ENCODE peak calls at places on chromosomes 16 and 17, in eight cellular contexts. One of them, this sample, is unnamed.

GRCh38 chr16:84404324-84404723 is 36.0 kb downstream of the ATP2C2 start:
- DNase-seq in esophagus squamous epithelium: no peak
- DNase-seq in right atrium auricular region: no peak
- DNase-seq in CD4-positive, alpha-beta memory T cell: no peak
- DNase-seq in ovary: no peak
- DNase-seq in HCT116: no peak
- DNase-seq in mesendoderm: no peak
- DNase-seq in PC-3: no peak
- DNase-seq in this sample: no peak

GRCh38 chr17:4750606-4751005 is 10.9 kb upstream of the CXCL16 start:
- DNase-seq in PC-3: no peak
- DNase-seq in CD4-positive, alpha-beta memory T cell: no peak
- DNase-seq in HCT116: no peak
- DNase-seq in right atrium auricular region: no peak
- DNase-seq in esophagus squamous epithelium: no peak
- DNase-seq in mesendoderm: no peak
- DNase-seq in ovary: no peak
- DNase-seq in this sample: no peak

GRCh38 chr17:71535311-71535710 is 585.5 kb upstream of the SOX9 start:
- DNase-seq in mesendoderm: no peak
- DNase-seq in HCT116: no peak
- DNase-seq in ovary: no peak
- DNase-seq in right atrium auricular region: no peak
- DNase-seq in esophagus squamous epithelium: no peak
- DNase-seq in CD4-positive, alpha-beta memory T cell: no peak
- DNase-seq in PC-3: no peak
- DNase-seq in this sample: no peak

GRCh38 chr16:70694088-70694487 is 8.2 kb upstream of the MTSS2 start:
- DNase-seq in esophagus squamous epithelium: no peak
- DNase-seq in PC-3: peak; percentile 87
- DNase-seq in mesendoderm: peak; percentile 98
- DNase-seq in HCT116: no peak
- DNase-seq in ovary: no peak
- DNase-seq in CD4-positive, alpha-beta memory T cell: no peak
- DNase-seq in right atrium auricular region: no peak
- DNase-seq in this sample: no peak

GRCh38 chr16:87178977-87179376 is 138.2 kb downstream of the C16orf95 start:
- DNase-seq in right atrium auricular region: no peak
- DNase-seq in PC-3: peak; percentile 67
- DNase-seq in CD4-positive, alpha-beta memory T cell: no peak
- DNase-seq in esophagus squamous epithelium: no peak
- DNase-seq in ovary: peak; percentile 45
- DNase-seq in mesendoderm: peak; percentile 25
- DNase-seq in HCT116: no peak
- DNase-seq in this sample: no peak

GRCh38 chr17:81020767-81021497 is 14.0 kb upstream of the BAIAP2 start:
- DNase-seq in right atrium auricular region: no peak
- DNase-seq in PC-3: no peak
- DNase-seq in CD4-positive, alpha-beta memory T cell: no peak
- DNase-seq in HCT116: no peak
- DNase-seq in esophagus squamous epithelium: no peak
- DNase-seq in mesendoderm: no peak
- DNase-seq in ovary: no peak
- DNase-seq in this sample: no peak

GRCh38 chr16:58016841-58017446 is 8.6 kb upstream of the MMP15 start:
- DNase-seq in esophagus squamous epithelium: no peak
- DNase-seq in right atrium auricular region: no peak
- DNase-seq in CD4-positive, alpha-beta memory T cell: no peak
- DNase-seq in ovary: no peak
- DNase-seq in HCT116: no peak
- DNase-seq in PC-3: no peak
- DNase-seq in mesendoderm: no peak
- DNase-seq in this sample: no peak

GRCh38 chr17:73030501-73030911 is 62.0 kb downstream of the SLC39A11 start:
- DNase-seq in esophagus squamous epithelium: no peak
- DNase-seq in HCT116: no peak
- DNase-seq in PC-3: no peak
- DNase-seq in mesendoderm: no peak
- DNase-seq in CD4-positive, alpha-beta memory T cell: no peak
- DNase-seq in right atrium auricular region: no peak
- DNase-seq in ovary: no peak
- DNase-seq in this sample: peak; percentile 71

GRCh38 chr17:17191346-17191792 is 14.8 kb downstream of the PLD6 start:
- DNase-seq in ovary: no peak
- DNase-seq in CD4-positive, alpha-beta memory T cell: no peak
- DNase-seq in PC-3: no peak
- DNase-seq in HCT116: no peak
- DNase-seq in mesendoderm: peak; percentile 35
- DNase-seq in right atrium auricular region: no peak
- DNase-seq in esophagus squamous epithelium: no peak
- DNase-seq in this sample: no peak

GRCh38 chr17:81151039-81151677 is 14.1 kb upstream of the PVALEF start:
- DNase-seq in right atrium auricular region: no peak
- DNase-seq in esophagus squamous epithelium: no peak
- DNase-seq in CD4-positive, alpha-beta memory T cell: no peak
- DNase-seq in PC-3: no peak
- DNase-seq in mesendoderm: no peak
- DNase-seq in HCT116: no peak
- DNase-seq in ovary: no peak
- DNase-seq in this sample: peak; percentile 54

GRCh38 chr17:67452681-67453554 is 75.8 kb downstream of the PITPNC1 start:
- DNase-seq in HCT116: no peak
- DNase-seq in esophagus squamous epithelium: no peak
- DNase-seq in ovary: no peak
- DNase-seq in CD4-positive, alpha-beta memory T cell: peak; percentile 82
- DNase-seq in PC-3: no peak
- DNase-seq in mesendoderm: no peak
- DNase-seq in right atrium auricular region: no peak
- DNase-seq in this sample: no peak

GRCh38 chr17:82020874-82021727 is 1.6 kb downstream of the CENPX start:
- DNase-seq in PC-3: peak; percentile 80
- DNase-seq in right atrium auricular region: peak; percentile 77
- DNase-seq in ovary: peak; percentile 58
- DNase-seq in CD4-positive, alpha-beta memory T cell: peak; percentile 59
- DNase-seq in esophagus squamous epithelium: no peak
- DNase-seq in mesendoderm: peak; percentile 64
- DNase-seq in HCT116: peak; percentile 68
- DNase-seq in this sample: peak; percentile 88

GRCh38 chr17:80698297-80698696 is 153.7 kb downstream of the RPTOR start:
- DNase-seq in mesendoderm: no peak
- DNase-seq in ovary: no peak
- DNase-seq in esophagus squamous epithelium: no peak
- DNase-seq in CD4-positive, alpha-beta memory T cell: no peak
- DNase-seq in right atrium auricular region: no peak
- DNase-seq in HCT116: no peak
- DNase-seq in PC-3: no peak
- DNase-seq in this sample: no peak

GRCh38 chr17:8320990-8321389 is 10.9 kb downstream of the ARHGEF15 start:
- DNase-seq in ovary: no peak
- DNase-seq in esophagus squamous epithelium: no peak
- DNase-seq in right atrium auricular region: no peak
- DNase-seq in CD4-positive, alpha-beta memory T cell: no peak
- DNase-seq in mesendoderm: no peak
- DNase-seq in HCT116: peak; percentile 4
- DNase-seq in PC-3: no peak
- DNase-seq in this sample: no peak

GRCh38 chr16:56125922-56126321 is 65.4 kb upstream of the GNAO1 start:
- DNase-seq in CD4-positive, alpha-beta memory T cell: no peak
- DNase-seq in HCT116: no peak
- DNase-seq in PC-3: no peak
- DNase-seq in esophagus squamous epithelium: no peak
- DNase-seq in right atrium auricular region: no peak
- DNase-seq in ovary: no peak
- DNase-seq in mesendoderm: no peak
- DNase-seq in this sample: no peak

GRCh38 chr17:2925011-2925410 is 128.8 kb downstream of the RAP1GAP2 start:
- DNase-seq in CD4-positive, alpha-beta memory T cell: no peak
- DNase-seq in ovary: no peak
- DNase-seq in esophagus squamous epithelium: no peak
- DNase-seq in HCT116: no peak
- DNase-seq in mesendoderm: no peak
- DNase-seq in right atrium auricular region: no peak
- DNase-seq in PC-3: no peak
- DNase-seq in this sample: no peak

GRCh38 chr17:74008196-74008595 is 195.3 kb upstream of the RPL38 start:
- DNase-seq in HCT116: peak; percentile 16
- DNase-seq in mesendoderm: peak; percentile 88
- DNase-seq in ovary: no peak
- DNase-seq in esophagus squamous epithelium: no peak
- DNase-seq in CD4-positive, alpha-beta memory T cell: no peak
- DNase-seq in right atrium auricular region: no peak
- DNase-seq in PC-3: peak; percentile 36
- DNase-seq in this sample: peak; percentile 87

GRCh38 chr16:30694926-30695678 is 3.9 kb upstream of the SRCAP start:
- DNase-seq in right atrium auricular region: no peak
- DNase-seq in HCT116: no peak
- DNase-seq in ovary: no peak
- DNase-seq in CD4-positive, alpha-beta memory T cell: no peak
- DNase-seq in PC-3: no peak
- DNase-seq in mesendoderm: no peak
- DNase-seq in esophagus squamous epithelium: no peak
- DNase-seq in this sample: no peak

GRCh38 chr17:13421581-13421980 is 180.1 kb downstream of the HS3ST3A1 start:
- DNase-seq in PC-3: peak; percentile 24
- DNase-seq in HCT116: no peak
- DNase-seq in ovary: no peak
- DNase-seq in CD4-positive, alpha-beta memory T cell: no peak
- DNase-seq in mesendoderm: no peak
- DNase-seq in esophagus squamous epithelium: no peak
- DNase-seq in right atrium auricular region: no peak
- DNase-seq in this sample: no peak

GRCh38 chr17:81924557-81925532 is 2.7 kb downstream of the MAFG start:
- DNase-seq in HCT116: no peak
- DNase-seq in esophagus squamous epithelium: no peak
- DNase-seq in PC-3: no peak
- DNase-seq in CD4-positive, alpha-beta memory T cell: peak; percentile 50
- DNase-seq in mesendoderm: peak; percentile 72
- DNase-seq in ovary: no peak
- DNase-seq in right atrium auricular region: no peak
- DNase-seq in this sample: peak; percentile 53

GRCh38 chr16:26599786-26600107 is 467.0 kb upstream of the C16orf82 start:
- DNase-seq in HCT116: no peak
- DNase-seq in PC-3: no peak
- DNase-seq in CD4-positive, alpha-beta memory T cell: no peak
- DNase-seq in esophagus squamous epithelium: no peak
- DNase-seq in right atrium auricular region: no peak
- DNase-seq in ovary: no peak
- DNase-seq in mesendoderm: peak; percentile 76
- DNase-seq in this sample: no peak

GRCh38 chr17:9564104-9564503 is 11.5 kb downstream of the STX8 start:
- DNase-seq in right atrium auricular region: no peak
- DNase-seq in esophagus squamous epithelium: no peak
- DNase-seq in HCT116: no peak
- DNase-seq in mesendoderm: no peak
- DNase-seq in CD4-positive, alpha-beta memory T cell: no peak
- DNase-seq in PC-3: no peak
- DNase-seq in ovary: no peak
- DNase-seq in this sample: no peak

DNA sequence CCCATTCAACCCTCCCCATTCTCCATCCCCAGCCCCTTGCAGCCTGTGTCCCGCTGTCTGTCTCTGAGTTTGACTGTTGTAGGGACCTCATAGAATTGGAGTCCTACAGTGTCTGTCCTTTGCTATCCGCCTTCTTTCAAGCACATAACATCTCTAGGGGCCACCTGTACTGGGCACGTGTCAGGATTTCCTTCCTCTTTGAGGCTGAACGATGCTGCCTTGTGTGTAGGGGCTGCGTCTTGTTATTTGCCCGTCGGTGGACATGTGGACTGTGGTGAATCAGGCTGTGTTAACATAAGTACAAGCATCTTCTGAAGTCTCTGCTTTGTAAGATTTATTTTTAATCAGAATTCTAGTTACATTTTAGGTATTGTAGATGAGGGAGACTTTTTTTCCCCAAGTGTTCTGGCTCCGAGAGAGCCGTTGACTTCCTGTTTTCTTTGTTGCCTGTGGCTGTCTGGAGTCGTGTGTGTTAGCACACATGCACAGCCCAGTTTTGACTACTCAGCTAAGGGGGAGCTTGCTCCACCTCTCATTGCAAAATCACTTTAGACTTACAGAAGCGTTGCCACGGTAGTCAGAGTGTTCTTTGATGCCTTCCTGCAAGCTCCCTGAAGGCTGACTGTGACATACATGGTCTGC is 26.1 kb downstream of the SPG7 start:
- DNase-seq in ovary: no peak
- DNase-seq in right atrium auricular region: no peak
- DNase-seq in esophagus squamous epithelium: peak; percentile 19
- DNase-seq in mesendoderm: no peak
- DNase-seq in PC-3: no peak
- DNase-seq in HCT116: no peak
- DNase-seq in CD4-positive, alpha-beta memory T cell: peak; percentile 61
- DNase-seq in this sample: no peak
- H3K36me3 ChIP-seq in ovary: no peaks in the 10 kb centered on the region
- H3K36me3 ChIP-seq in right atrium auricular region: peaks cover 82% of the 10 kb centered on the region
- H3K36me3 ChIP-seq in esophagus squamous epithelium: peaks cover 48% of the 10 kb centered on the region
- H3K36me3 ChIP-seq in mesendoderm: peaks cover 22% of the 10 kb centered on the region
- H3K36me3 ChIP-seq in PC-3: peaks cover 8% of the 10 kb centered on the region
- H3K36me3 ChIP-seq in HCT116: peaks cover 60% of the 10 kb centered on the region
- H3K36me3 ChIP-seq in CD4-positive, alpha-beta memory T cell: peaks cover 41% of the 10 kb centered on the region
- H3K36me3 ChIP-seq in this sample: peaks cover 5% of the 10 kb centered on the region

DNA sequence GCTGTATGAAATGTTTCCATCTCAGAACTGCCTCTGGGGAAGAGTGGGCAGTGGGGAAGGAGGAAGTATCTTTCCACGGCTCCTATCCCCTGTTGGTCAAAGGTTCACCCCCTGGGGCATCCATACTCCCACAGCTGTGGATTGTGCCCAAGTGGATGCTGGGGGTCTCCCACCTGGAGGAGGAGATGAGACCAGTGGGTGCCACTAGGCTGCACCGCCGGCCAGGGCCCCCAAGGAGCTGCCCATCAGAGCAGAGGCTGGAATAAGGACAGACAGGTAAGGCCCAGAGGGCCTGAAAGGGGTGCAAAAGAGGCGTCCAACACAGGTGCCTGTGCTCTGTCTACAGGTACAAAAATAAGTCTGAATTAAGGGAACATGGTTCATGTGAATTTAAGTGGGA is 87.5 kb downstream of the WSCD1 start:
- DNase-seq in ovary: no peak
- DNase-seq in PC-3: no peak
- DNase-seq in mesendoderm: no peak
- DNase-seq in CD4-positive, alpha-beta memory T cell: no peak
- DNase-seq in HCT116: no peak
- DNase-seq in esophagus squamous epithelium: no peak
- DNase-seq in right atrium auricular region: no peak
- DNase-seq in this sample: no peak
- H3K27ac ChIP-seq in ovary: no peak overlapping the region
- H3K27ac ChIP-seq in PC-3: no peak overlapping the region
- H3K27ac ChIP-seq in mesendoderm: no peak overlapping the region
- H3K27ac ChIP-seq in CD4-positive, alpha-beta memory T cell: no peak overlapping the region
- H3K27ac ChIP-seq in HCT116: no peak overlapping the region
- H3K27ac ChIP-seq in esophagus squamous epithelium: no peak overlapping the region
- H3K27ac ChIP-seq in right atrium auricular region: no peak overlapping the region
- H3K27ac ChIP-seq in this sample: peak overlapping the region; percentile 43

GRCh38 chr17:31433811-31434210 is 42.3 kb downstream of the RAB11FIP4 start:
- DNase-seq in PC-3: no peak
- DNase-seq in ovary: no peak
- DNase-seq in right atrium auricular region: no peak
- DNase-seq in HCT116: no peak
- DNase-seq in CD4-positive, alpha-beta memory T cell: no peak
- DNase-seq in esophagus squamous epithelium: no peak
- DNase-seq in mesendoderm: no peak
- DNase-seq in this sample: no peak
- H3K36me3 ChIP-seq in PC-3: no peaks in the 10 kb centered on the region
- H3K36me3 ChIP-seq in ovary: no peaks in the 10 kb centered on the region
- H3K36me3 ChIP-seq in right atrium auricular region: no peaks in the 10 kb centered on the region
- H3K36me3 ChIP-seq in HCT116: no peaks in the 10 kb centered on the region
- H3K36me3 ChIP-seq in CD4-positive, alpha-beta memory T cell: no peaks in the 10 kb centered on the region
- H3K36me3 ChIP-seq in esophagus squamous epithelium: no peaks in the 10 kb centered on the region
- H3K36me3 ChIP-seq in mesendoderm: no peaks in the 10 kb centered on the region
- H3K36me3 ChIP-seq in this sample: peaks cover 13% of the 10 kb centered on the region

GRCh38 chr17:39198186-39198566 is 707 bp upstream of the CACNB1 start:
- DNase-seq in right atrium auricular region: no peak
- DNase-seq in PC-3: no peak
- DNase-seq in HCT116: no peak
- DNase-seq in ovary: no peak
- DNase-seq in CD4-positive, alpha-beta memory T cell: no peak
- DNase-seq in esophagus squamous epithelium: no peak
- DNase-seq in mesendoderm: no peak
- DNase-seq in this sample: no peak
- H3K27ac ChIP-seq in right atrium auricular region: peak overlapping the region; percentile 86
- H3K27ac ChIP-seq in PC-3: no peak overlapping the region
- H3K27ac ChIP-seq in HCT116: peak overlapping the region; percentile 85
- H3K27ac ChIP-seq in ovary: peak overlapping the region; percentile 72
- H3K27ac ChIP-seq in CD4-positive, alpha-beta memory T cell: peak overlapping the region; percentile 62
- H3K27ac ChIP-seq in esophagus squamous epithelium: peak overlapping the region; percentile 74
- H3K27ac ChIP-seq in mesendoderm: no peak overlapping the region
- H3K27ac ChIP-seq in this sample: peak overlapping the region; percentile 69